ENCODE peak calls at places on chromosomes 5 and 9, in nine cellular contexts. B is OCI-LY7, O is H9, N is astrocyte of the spinal cord, J is activated B cell treated with CpG ODN at 0.5 μM for 24 hours, V is GM10248, C is lower leg skin, P is cardiac muscle cell, I is HFFc6. Q is an unnamed sample.

GRCh38 chr5:55597014-55597981 is 62.5 kb upstream of the PLPP1 start:
- DNase-seq in C (peak), N (peak), P (peak), O (no peak), B (no peak), V (no peak), J (no peak), I (peak), Q (no peak)

GRCh38 chr9:76465442-76466298 is 6.7 kb downstream of the GCNT1 start:
- DNase-seq in O (no peak), C (no peak), V (no peak), B (peak), N (no peak), I (no peak), P (no peak), J (no peak), Q (no peak)

GRCh38 chr5:176743828-176744583 is 66.4 kb upstream of the UNC5A start:
- DNase-seq in P (no peak), J (no peak), O (peak), N (no peak), C (no peak), I (no peak), B (no peak), V (peak), Q (peak)

GRCh38 chr9:121748080-121748479 is 96.6 kb downstream of the DAB2IP start:
- DNase-seq in I (no peak), J (no peak), B (peak), O (no peak), C (no peak), P (no peak), N (peak), V (no peak), Q (no peak)

GRCh38 chr9:90288275-90288639 is 354.4 kb downstream of the DIRAS2 start:
- DNase-seq in C (no peak), J (no peak), O (no peak), I (no peak), P (no peak), N (no peak), B (no peak), V (no peak), Q (no peak)

GRCh38 chr5:98846526-98846925 is 73.1 kb downstream of the RGMB start:
- DNase-seq in N (no peak), I (no peak), C (no peak), V (no peak), P (no peak), B (no peak), O (no peak), J (no peak), Q (no peak)

GRCh38 chr5:151758430-151759241 is at the start of gene ATOX1:
- DNase-seq in V (peak), J (peak), B (peak), I (peak), O (peak), C (peak), N (peak), P (peak), Q (peak)

GRCh38 chr5:140550147-140551079 is 3.0 kb downstream of the EIF4EBP3 start:
- DNase-seq in N (no peak), B (no peak), J (no peak), V (no peak), P (no peak), I (no peak), C (no peak), O (no peak), Q (no peak)

GRCh38 chr5:14231156-14231555 is 88.0 kb downstream of the TRIO start:
- DNase-seq in N (no peak), O (no peak), C (no peak), B (no peak), I (no peak), P (no peak), J (no peak), V (no peak), Q (no peak)

GRCh38 chr9:89891221-89892052 is 286.6 kb downstream of the GADD45G start:
- DNase-seq in P (peak), O (peak), J (no peak), V (no peak), I (no peak), B (no peak), C (peak), N (no peak), Q (no peak)

GRCh38 chr9:16153221-16153620 is 600.4 kb downstream of the CCDC171 start:
- DNase-seq in V (no peak), I (no peak), C (no peak), P (no peak), J (no peak), B (no peak), O (no peak), N (no peak), Q (no peak)
- TF ChIP-seq CTCF in V (no peak), I (no peak), C (no peak), P (no peak), J (no peak), B (no peak), O (no peak), N (no peak), Q (no peak)

GRCh38 chr5:57302643-57303042 is 128.8 kb downstream of the GPBP1 start:
- DNase-seq in J (no peak), V (no peak), C (no peak), N (peak), P (peak), O (no peak), B (no peak), I (peak), Q (no peak)
- TF ChIP-seq CTCF in J (no peak), V (no peak), C (no peak), N (no peak), P (no peak), O (no peak), B (no peak), I (no peak), Q (no peak)

DNA sequence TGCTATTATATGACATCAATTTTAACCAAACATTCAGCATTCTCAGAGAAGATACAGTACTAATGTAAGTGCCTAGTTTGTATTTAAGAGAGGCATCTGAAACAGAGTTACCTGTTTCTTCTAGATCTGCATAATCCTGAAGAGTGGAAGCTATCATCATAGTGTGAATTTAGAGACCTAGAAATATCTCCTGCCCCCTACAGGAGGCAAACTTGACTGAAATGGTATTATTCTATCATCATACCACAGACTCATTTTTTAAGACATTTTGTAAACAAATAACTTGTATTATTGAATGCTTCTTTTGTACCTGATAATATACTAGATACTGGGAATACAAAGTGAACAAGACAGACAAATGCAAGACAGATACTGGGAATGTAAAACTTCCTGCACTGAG is 216.8 kb upstream of the RPS23 start:
- DNase-seq in N (no peak), I (peak), C (no peak), J (no peak), P (peak), B (no peak), V (no peak), O (no peak), Q (no peak)
- TF ChIP-seq CTCF in N (peak), I (peak), C (no peak), J (no peak), P (peak), B (peak), V (no peak), O (peak), Q (no peak)

GRCh38 chr9:127397722-127398647 is 1.0 kb downstream of the SLC2A8 start:
- DNase-seq in O (peak), P (peak), V (peak), J (peak), I (peak), N (peak), C (no peak), B (peak), Q (no peak)
- TF ChIP-seq CTCF in O (peak), P (peak), V (peak), J (no peak), I (peak), N (peak), C (no peak), B (peak), Q (peak)

DNA sequence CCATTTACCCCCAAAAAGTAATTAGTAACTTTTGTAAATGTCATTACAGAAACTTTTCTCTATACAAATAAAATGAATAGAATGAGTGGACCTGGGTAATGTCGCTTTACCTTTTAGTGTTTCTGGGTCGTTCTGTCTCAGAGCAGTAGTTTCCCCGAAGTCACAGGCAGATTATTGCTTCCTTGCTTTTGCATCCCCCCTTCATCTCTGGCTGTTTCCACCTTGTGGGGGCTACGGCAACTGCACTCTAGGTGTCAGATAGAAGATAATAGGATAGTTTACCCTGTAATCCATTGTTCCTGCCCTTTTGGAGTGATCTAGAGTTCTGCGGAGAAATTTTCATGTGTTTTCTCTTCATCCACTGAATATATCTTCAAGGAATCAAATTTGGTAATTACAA is 68.7 kb downstream of the PRR16 start:
- DNase-seq in B (no peak), V (no peak), J (no peak), O (peak), N (no peak), C (no peak), P (no peak), I (no peak), Q (no peak)
- TF ChIP-seq CTCF in B (peak), V (no peak), J (no peak), O (peak), N (peak), C (no peak), P (peak), I (peak), Q (no peak)

GRCh38 chr9:35748858-35749514 is at the start of the genes GBA2 and RGP1:
- DNase-seq in P (peak), I (peak), V (peak), C (no peak), J (peak), O (peak), N (peak), B (peak), Q (peak)

GRCh38 chr9:35748239-35748857 is 680 bp downstream of the GBA2 start:
- DNase-seq in N (no peak), O (no peak), J (no peak), I (no peak), C (no peak), P (no peak), V (no peak), B (peak), Q (no peak)

GRCh38 chr9:35746583-35746982 is 2.4 kb downstream of the GBA2 start:
- DNase-seq in V (no peak), J (no peak), B (no peak), O (no peak), C (no peak), I (no peak), P (no peak), N (no peak), Q (no peak)

GRCh38 chr9:35743880-35744518 is 5.0 kb downstream of the GBA2 start:
- DNase-seq in I (no peak), B (no peak), P (no peak), C (no peak), O (no peak), V (no peak), J (no peak), N (no peak), Q (peak)

DNA sequence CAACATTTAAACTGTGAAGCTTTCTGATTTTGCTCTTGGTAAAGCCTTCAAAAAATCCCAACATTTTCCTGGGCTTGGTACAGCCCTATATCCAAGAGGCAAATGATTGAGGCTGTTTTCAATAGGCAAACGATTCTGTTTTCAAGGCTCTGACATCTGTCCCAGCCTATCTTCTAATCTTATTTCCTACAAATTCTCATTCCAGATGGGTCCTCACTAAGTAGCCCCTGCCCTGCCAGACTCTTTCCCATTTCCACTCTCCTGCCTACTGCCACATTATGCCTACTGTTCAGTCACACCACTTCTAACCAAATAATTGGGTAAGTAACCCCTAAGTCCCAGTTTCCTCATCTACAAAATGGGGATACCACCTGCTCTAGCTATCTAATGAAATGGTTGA is 3.5 kb downstream of the GBA2 start:
- DNase-seq in P (no peak), O (no peak), I (no peak), C (no peak), B (no peak), V (no peak), J (no peak), N (no peak), Q (no peak)
- TF ChIP-seq CTCF in P (no peak), O (no peak), I (no peak), C (no peak), B (no peak), V (no peak), J (no peak), N (no peak), Q (no peak)

GRCh38 chr5:181261320-181262085 is 560 bp upstream of the TRIM52 start:
- DNase-seq in C (peak), P (peak), I (peak), J (peak), N (peak), V (peak), B (peak), O (peak), Q (peak)
- TF ChIP-seq CTCF in C (no peak), P (no peak), I (no peak), J (no peak), N (no peak), V (no peak), B (no peak), O (no peak), Q (no peak)